ENCODE peak calls at places on chromosomes 1 and 21, in six cellular contexts. M is T1000, C is NCI-H510A treated with DMSO at 0.1 percent for 48 hours, Q is HCEC 1CT, S is B cell, X is T47D. A is an unnamed sample.

GRCh38 chr1:102103645-102104044 is 106.9 kb upstream of the OLFM3 start:
- DNase-seq in M (no peak), C (no peak), Q (no peak), S (no peak), X (no peak), A (no peak)

GRCh38 chr1:37650173-37650572 is 15.5 kb upstream of the RSPO1 start:
- DNase-seq in M (no peak), C (no peak), Q (no peak), S (no peak), X (no peak), A (no peak)

GRCh38 chr1:100757946-100758345 is 38.4 kb downstream of the VCAM1 start:
- DNase-seq in M (no peak), C (no peak), Q (no peak), S (no peak), X (no peak), A (no peak)

GRCh38 chr1:198132060-198132781 is 24.6 kb upstream of the NEK7 start:
- DNase-seq in M (no peak), C (no peak), Q (no peak), S (no peak), X (no peak), A (peak)

GRCh38 chr1:148263906-148264255 is 111.8 kb upstream of the NBPF11 start:
- DNase-seq in M (no peak), C (peak), Q (no peak), S (peak), X (no peak), A (peak)

GRCh38 chr1:169676001-169676400 is 35.4 kb downstream of the SELL start:
- DNase-seq in M (no peak), C (no peak), Q (peak), S (no peak), X (no peak), A (no peak)

GRCh38 chr1:201546093-201546492 is 7.2 kb downstream of the NAV1 start:
- DNase-seq in M (no peak), C (peak), Q (no peak), S (no peak), X (peak), A (peak)

GRCh38 chr1:67978988-67979516 is 71.4 kb downstream of the DIRAS3 start:
- DNase-seq in M (no peak), C (no peak), Q (peak), S (no peak), X (no peak), A (peak)

GRCh38 chr1:30407862-30408580 is 315.4 kb downstream of the MATN1 start:
- DNase-seq in M (no peak), C (no peak), Q (no peak), S (peak), X (no peak), A (no peak)

GRCh38 chr1:173423326-173423725 is 53.8 kb upstream of the PRDX6 start:
- DNase-seq in M (no peak), C (no peak), Q (no peak), S (no peak), X (no peak), A (no peak)

GRCh38 chr1:181514298-181515290 is 31.3 kb downstream of the CACNA1E start:
- DNase-seq in M (no peak), C (peak), Q (no peak), S (no peak), X (no peak), A (no peak)

GRCh38 chr1:12546771-12547585 is 71.0 kb downstream of the DHRS3 start:
- DNase-seq in M (no peak), C (no peak), Q (no peak), S (no peak), X (no peak), A (no peak)

GRCh38 chr1:111576547-111576946 is 43.0 kb upstream of the RAP1A start:
- DNase-seq in M (no peak), C (no peak), Q (no peak), S (no peak), X (peak), A (no peak)

GRCh38 chr1:178534137-178534868 is 21.4 kb downstream of the TEX35 start:
- DNase-seq in M (no peak), C (no peak), Q (no peak), S (no peak), X (no peak), A (no peak)

GRCh38 chr1:218426343-218426657 is 81.2 kb downstream of the TGFB2 start:
- DNase-seq in M (no peak), C (no peak), Q (peak), S (no peak), X (no peak), A (peak)

GRCh38 chr1:224053456-224053855 is 60.5 kb upstream of the FBXO28 start:
- DNase-seq in M (no peak), C (no peak), Q (no peak), S (no peak), X (no peak), A (no peak)

GRCh38 chr21:36945496-36946138 is 20.9 kb downstream of the HLCS start:
- DNase-seq in M (no peak), C (no peak), Q (no peak), S (no peak), X (no peak), A (no peak)

GRCh38 chr1:88847618-88848017 is 43.7 kb downstream of the GTF2B start:
- DNase-seq in M (no peak), C (no peak), Q (no peak), S (no peak), X (no peak), A (no peak)

GRCh38 chr1:91736999-91737615 is 148.8 kb downstream of the TGFBR3 start:
- DNase-seq in M (peak), C (no peak), Q (peak), S (no peak), X (peak), A (peak)

GRCh38 chr1:160827418-160827817 is 31.4 kb downstream of the LY9 start:
- DNase-seq in M (no peak), C (no peak), Q (no peak), S (no peak), X (no peak), A (no peak)

GRCh38 chr1:246680180-246680579 is 44.0 kb upstream of the SCCPDH start:
- DNase-seq in M (no peak), C (no peak), Q (no peak), S (no peak), X (no peak), A (no peak)

GRCh38 chr1:204081791-204082513 is 9.0 kb downstream of the SOX13 start:
- DNase-seq in M (no peak), C (no peak), Q (no peak), S (no peak), X (no peak), A (no peak)